ENCODE peak calls at places on chromosomes 11 and 22, in seven cellular contexts. G, I, H, P, K, E and R are unnamed samples.

GRCh38 chr22:24008022-24008283 is 2.7 kb upstream of the GSTT4 start:
- DNase-seq in G (no peak), I (no peak), H (no peak), P (no peak), K (no peak), E (no peak), R (no peak)

GRCh38 chr11:12201016-12201985 is 90.9 kb downstream of the MICAL2 start:
- DNase-seq in G (no peak), I (peak), H (peak), P (peak), K (no peak), E (peak), R (no peak)

GRCh38 chr11:2801711-2802388 is 83.7 kb downstream of the CDKN1C start:
- DNase-seq in G (no peak), I (no peak), H (no peak), P (no peak), K (no peak), E (peak), R (peak)

GRCh38 chr11:9264381-9265210 is 554 bp downstream of the DENND5A start:
- DNase-seq in G (no peak), I (peak), H (peak), P (peak), K (no peak), E (no peak), R (peak)

GRCh38 chr11:61460474-61460881 is 30.6 kb downstream of the SDHAF2 start:
- DNase-seq in G (no peak), I (no peak), H (peak), P (no peak), K (no peak), E (no peak), R (no peak)

GRCh38 chr22:47328550-47329243 is 566.2 kb downstream of the TBC1D22A start:
- DNase-seq in G (peak), I (peak), H (peak), P (peak), K (no peak), E (no peak), R (no peak)

GRCh38 chr11:12276356-12276755 is 101.0 kb upstream of the PARVA start:
- DNase-seq in G (no peak), I (no peak), H (no peak), P (no peak), K (no peak), E (no peak), R (no peak)

GRCh38 chr11:22677153-22677890 is 10.9 kb downstream of the GAS2 start:
- DNase-seq in G (no peak), I (no peak), H (no peak), P (no peak), K (no peak), E (no peak), R (no peak)

GRCh38 chr11:113529606-113530005 is 54.4 kb upstream of the DRD2 start:
- DNase-seq in G (no peak), I (no peak), H (no peak), P (no peak), K (no peak), E (no peak), R (no peak)

GRCh38 chr22:36417281-36417686 is 29.5 kb upstream of the MYH9 start:
- DNase-seq in G (no peak), I (no peak), H (peak), P (no peak), K (no peak), E (no peak), R (no peak)

GRCh38 chr11:61955031-61955415 is 4.9 kb downstream of the BEST1 start:
- DNase-seq in G (no peak), I (peak), H (peak), P (peak), K (no peak), E (peak), R (no peak)

GRCh38 chr11:71442123-71442522 is 6.1 kb downstream of the DHCR7 start:
- DNase-seq in G (no peak), I (no peak), H (no peak), P (no peak), K (no peak), E (no peak), R (no peak)

GRCh38 chr11:19792510-19792909 is 79.9 kb downstream of the NAV2 start:
- DNase-seq in G (no peak), I (no peak), H (no peak), P (no peak), K (no peak), E (no peak), R (no peak)

GRCh38 chr11:94134651-94135512 is 6.2 kb downstream of the PANX1 start:
- DNase-seq in G (peak), I (peak), H (peak), P (no peak), K (peak), E (no peak), R (no peak)

GRCh38 chr11:120835601-120836228 is 188.2 kb upstream of the TBCEL start:
- DNase-seq in G (no peak), I (no peak), H (peak), P (no peak), K (no peak), E (no peak), R (no peak)

GRCh38 chr11:125072210-125072960 is 9.3 kb downstream of the SLC37A2 start:
- DNase-seq in G (no peak), I (no peak), H (no peak), P (no peak), K (no peak), E (peak), R (no peak)

GRCh38 chr11:69909561-69910518 is 90.6 kb upstream of the FGF3 start:
- DNase-seq in G (no peak), I (no peak), H (no peak), P (no peak), K (no peak), E (peak), R (no peak)
- TF ChIP-seq CTCF in G (peak), I (peak), H (peak), P (peak), K (peak), E (peak), R (peak)

GRCh38 chr22:50246242-50247175 is 1.7 kb upstream of the TUBGCP6 start:
- DNase-seq in G (no peak), I (no peak), H (no peak), P (no peak), K (no peak), E (no peak), R (no peak)
- TF ChIP-seq CTCF in G (no peak), I (no peak), H (no peak), P (no peak), K (peak), E (no peak), R (peak)

GRCh38 chr11:117944554-117944953 is 15.4 kb upstream of the TMPRSS13 start:
- DNase-seq in G (no peak), I (no peak), H (no peak), P (no peak), K (no peak), E (no peak), R (no peak)

GRCh38 chr11:117942255-117942654 is 13.1 kb upstream of the TMPRSS13 start:
- DNase-seq in G (no peak), I (no peak), H (no peak), P (no peak), K (no peak), E (no peak), R (no peak)

GRCh38 chr11:117946842-117947526 is 17.8 kb upstream of the TMPRSS13 start:
- DNase-seq in G (peak), I (peak), H (peak), P (peak), K (peak), E (peak), R (peak)

GRCh38 chr11:117946196-117946841 is 17.1 kb upstream of the TMPRSS13 start:
- DNase-seq in G (no peak), I (no peak), H (no peak), P (no peak), K (no peak), E (no peak), R (no peak)

GRCh38 chr11:117945047-117945820 is 16.0 kb upstream of the TMPRSS13 start:
- DNase-seq in G (no peak), I (no peak), H (no peak), P (no peak), K (no peak), E (no peak), R (no peak)
- TF ChIP-seq CTCF in G (no peak), I (peak), H (no peak), P (no peak), K (no peak), E (peak), R (no peak)

DNA sequence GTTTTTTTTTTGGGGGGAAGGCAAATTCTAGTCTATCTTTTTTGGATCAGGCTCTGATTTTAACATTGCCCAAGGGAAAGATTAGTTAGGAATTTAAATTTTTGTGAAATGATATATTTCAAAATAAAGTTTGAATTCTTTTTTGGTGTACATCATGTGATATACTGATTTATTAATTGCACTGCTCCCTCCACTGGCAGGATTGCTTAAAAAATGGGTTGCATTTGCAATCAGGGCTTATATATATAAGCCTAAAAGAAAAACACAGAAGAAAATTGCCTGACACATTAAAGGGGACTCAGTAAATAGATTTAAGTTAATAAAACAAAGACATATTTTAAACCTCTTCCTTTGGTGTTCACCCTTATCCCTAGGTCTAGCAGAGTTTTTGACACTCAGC is 1.2 kb downstream of the DYNC2H1 start:
- DNase-seq in G (no peak), I (peak), H (peak), P (no peak), K (no peak), E (no peak), R (no peak)
- TF ChIP-seq CTCF in G (peak), I (peak), H (peak), P (peak), K (peak), E (no peak), R (no peak)

GRCh38 chr11:123111465-123111864 is 49.5 kb upstream of the HSPA8 start:
- DNase-seq in G (no peak), I (peak), H (peak), P (no peak), K (peak), E (no peak), R (no peak)
- TF ChIP-seq CTCF in G (peak), I (peak), H (peak), P (peak), K (peak), E (peak), R (peak)

DNA sequence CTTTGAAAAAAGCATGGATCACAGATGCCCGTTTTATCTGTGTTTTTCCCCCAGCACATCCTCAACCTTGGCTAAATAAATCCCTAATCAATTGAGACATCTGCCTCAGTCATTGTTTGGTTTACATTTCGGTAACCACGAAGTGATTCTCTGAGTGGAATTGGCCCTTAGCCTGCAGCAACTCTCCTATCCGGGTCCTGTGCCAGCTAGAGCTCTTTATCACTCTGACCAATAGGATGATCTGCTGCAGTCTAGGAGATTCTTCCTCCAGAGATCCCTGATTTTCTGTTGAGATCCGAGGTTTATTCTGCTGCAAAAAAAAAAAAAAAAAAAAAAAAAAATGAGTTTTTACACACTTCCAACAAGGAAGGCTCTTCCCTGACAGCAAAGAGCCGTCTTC is 137.3 kb downstream of the KCNA4 start:
- DNase-seq in G (no peak), I (peak), H (no peak), P (no peak), K (no peak), E (no peak), R (no peak)
- TF ChIP-seq CTCF in G (no peak), I (no peak), H (no peak), P (no peak), K (no peak), E (no peak), R (no peak)

GRCh38 chr11:1041149-1041467 is 4.6 kb upstream of the MUC6 start:
- DNase-seq in G (no peak), I (no peak), H (no peak), P (no peak), K (no peak), E (no peak), R (no peak)

GRCh38 chr11:1042626-1043562 is 6.4 kb upstream of the MUC6 start:
- DNase-seq in G (no peak), I (no peak), H (no peak), P (no peak), K (no peak), E (no peak), R (no peak)

GRCh38 chr11:1040428-1041148 is 4.1 kb upstream of the MUC6 start:
- DNase-seq in G (no peak), I (peak), H (peak), P (no peak), K (no peak), E (no peak), R (no peak)

GRCh38 chr11:1041471-1041870 is 5.0 kb upstream of the MUC6 start:
- DNase-seq in G (no peak), I (no peak), H (no peak), P (no peak), K (no peak), E (no peak), R (no peak)

GRCh38 chr11:1041936-1042608 is 5.6 kb upstream of the MUC6 start:
- DNase-seq in G (no peak), I (peak), H (no peak), P (no peak), K (no peak), E (no peak), R (no peak)
- TF ChIP-seq CTCF in G (no peak), I (no peak), H (no peak), P (no peak), K (no peak), E (no peak), R (no peak)

DNA sequence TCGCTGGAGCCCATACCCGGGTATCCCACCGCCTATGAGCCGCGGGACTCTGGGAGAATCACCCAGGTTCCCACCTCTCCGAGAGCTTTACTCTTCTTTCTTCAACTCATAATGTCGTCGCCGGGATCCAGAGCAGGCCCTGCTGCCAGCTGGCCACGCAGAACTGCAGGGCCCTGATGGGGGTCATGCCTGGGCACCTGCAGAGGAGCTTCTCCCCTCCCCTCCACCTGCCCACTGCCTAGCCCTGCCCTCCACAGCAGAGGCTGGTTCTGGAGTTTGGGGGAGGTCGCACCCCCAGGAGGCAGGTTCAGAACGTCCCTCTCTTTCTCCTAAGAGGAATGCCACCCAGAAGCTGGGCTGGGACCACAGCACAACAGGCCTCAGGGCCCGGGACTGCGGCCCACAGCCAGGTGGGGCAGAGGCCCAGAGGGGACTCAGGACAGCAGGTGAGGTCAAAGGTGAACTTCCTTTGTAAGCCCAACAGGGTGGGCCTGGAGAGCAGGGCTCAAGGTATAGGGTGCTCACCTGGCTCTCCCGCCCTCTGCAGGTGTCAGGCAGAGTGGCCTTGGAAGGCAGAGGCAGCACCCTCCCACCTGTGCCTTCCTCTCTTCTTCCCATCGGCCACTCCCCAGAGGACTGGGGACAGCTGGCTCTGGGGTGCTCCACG is 1.9 kb downstream of the SLC25A45 start:
- DNase-seq in G (no peak), I (no peak), H (no peak), P (no peak), K (no peak), E (peak), R (no peak)
- TF ChIP-seq CTCF in G (no peak), I (no peak), H (no peak), P (no peak), K (no peak), E (peak), R (no peak)

DNA sequence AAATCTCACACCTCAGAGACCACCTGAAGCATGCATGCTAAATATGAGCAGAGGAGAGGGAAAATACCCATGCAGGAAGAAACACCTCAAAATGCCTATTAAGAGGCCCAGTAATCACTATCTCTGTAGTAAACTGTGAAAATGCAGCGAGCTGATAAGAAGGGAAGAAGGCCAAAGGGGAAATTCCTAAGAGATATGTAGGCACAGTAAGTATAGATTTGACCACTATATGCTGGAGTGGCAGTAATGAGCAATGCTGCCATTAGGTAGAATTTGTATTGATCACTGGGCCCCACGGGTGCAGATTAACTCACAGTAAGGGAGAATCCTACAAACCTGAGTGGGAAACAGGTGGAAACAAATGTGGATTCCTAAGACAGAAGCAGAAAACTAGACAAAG is 1813.1 kb upstream of the RAG2 start:
- DNase-seq in G (no peak), I (no peak), H (no peak), P (no peak), K (no peak), E (peak), R (no peak)
- TF ChIP-seq CTCF in G (peak), I (peak), H (no peak), P (no peak), K (peak), E (peak), R (no peak)